ENCODE peak calls at places on chromosomes 11 and 22, in four cellular contexts. One of them, this sample, is unnamed.

GRCh38 chr22:28395920-28396447 is 283.7 kb downstream of the TTC28 start:
- DNase-seq in RCC 7860: no peak
- DNase-seq in hippocampal formation: no peak
- DNase-seq in Right ventricle myocardium superior: no peak
- DNase-seq in this sample: no peak

GRCh38 chr11:78094250-78094649 is 14.6 kb upstream of the NDUFC2 start:
- DNase-seq in RCC 7860: no peak
- DNase-seq in Right ventricle myocardium superior: no peak
- DNase-seq in hippocampal formation: no peak
- DNase-seq in this sample: no peak

GRCh38 chr11:105910095-105910715 is 111.8 kb downstream of the MSANTD4 start:
- DNase-seq in RCC 7860: no peak
- DNase-seq in hippocampal formation: no peak
- DNase-seq in Right ventricle myocardium superior: no peak
- DNase-seq in this sample: no peak

GRCh38 chr11:70397983-70398833 is at the start of gene CTTN:
- DNase-seq in RCC 7860: peak
- DNase-seq in hippocampal formation: peak
- DNase-seq in Right ventricle myocardium superior: peak
- DNase-seq in this sample: peak

GRCh38 chr11:35131760-35132159 is 7.2 kb upstream of the CD44 start:
- DNase-seq in RCC 7860: no peak
- DNase-seq in hippocampal formation: no peak
- DNase-seq in Right ventricle myocardium superior: no peak
- DNase-seq in this sample: no peak

GRCh38 chr22:49534386-49534785 is 293.3 kb downstream of the BRD1 start:
- DNase-seq in Right ventricle myocardium superior: no peak
- DNase-seq in hippocampal formation: no peak
- DNase-seq in RCC 7860: no peak
- DNase-seq in this sample: no peak

GRCh38 chr11:96211433-96211832 is 131.6 kb downstream of the MAML2 start:
- DNase-seq in hippocampal formation: no peak
- DNase-seq in RCC 7860: no peak
- DNase-seq in Right ventricle myocardium superior: no peak
- DNase-seq in this sample: no peak

GRCh38 chr11:86177319-86177718 is 67.2 kb upstream of the EED start:
- DNase-seq in Right ventricle myocardium superior: no peak
- DNase-seq in RCC 7860: no peak
- DNase-seq in hippocampal formation: no peak
- DNase-seq in this sample: no peak

GRCh38 chr11:45145421-45146071 is 893 bp upstream of the PRDM11 start:
- DNase-seq in RCC 7860: no peak
- DNase-seq in Right ventricle myocardium superior: peak
- DNase-seq in hippocampal formation: no peak
- DNase-seq in this sample: no peak

GRCh38 chr22:20312396-20313191 is 7.3 kb downstream of the DGCR6L start:
- DNase-seq in Right ventricle myocardium superior: peak
- DNase-seq in RCC 7860: no peak
- DNase-seq in hippocampal formation: no peak
- DNase-seq in this sample: peak

GRCh38 chr11:16881074-16881709 is 133.0 kb downstream of the PLEKHA7 start:
- DNase-seq in Right ventricle myocardium superior: peak
- DNase-seq in hippocampal formation: no peak
- DNase-seq in RCC 7860: peak
- DNase-seq in this sample: peak

GRCh38 chr22:45426387-45426786 is 12.9 kb downstream of the RIBC2 start:
- DNase-seq in Right ventricle myocardium superior: no peak
- DNase-seq in RCC 7860: no peak
- DNase-seq in hippocampal formation: no peak
- DNase-seq in this sample: no peak

GRCh38 chr11:103959279-103959930 is 77.0 kb upstream of the DDI1 start:
- DNase-seq in RCC 7860: no peak
- DNase-seq in hippocampal formation: no peak
- DNase-seq in Right ventricle myocardium superior: no peak
- DNase-seq in this sample: no peak

GRCh38 chr11:27497284-27497866 is 9.2 kb downstream of the LIN7C start:
- DNase-seq in Right ventricle myocardium superior: no peak
- DNase-seq in RCC 7860: peak
- DNase-seq in hippocampal formation: peak
- DNase-seq in this sample: no peak

GRCh38 chr11:79482800-79483199 is 42.0 kb upstream of the TENM4 start:
- DNase-seq in RCC 7860: no peak
- DNase-seq in hippocampal formation: peak
- DNase-seq in Right ventricle myocardium superior: no peak
- DNase-seq in this sample: no peak

GRCh38 chr11:113373306-113373705 is 14.3 kb upstream of the ANKK1 start:
- DNase-seq in RCC 7860: no peak
- DNase-seq in Right ventricle myocardium superior: no peak
- DNase-seq in hippocampal formation: no peak
- DNase-seq in this sample: no peak

GRCh38 chr22:48929276-48929790 is 898.3 kb downstream of the BRD1 start:
- DNase-seq in hippocampal formation: no peak
- DNase-seq in Right ventricle myocardium superior: no peak
- DNase-seq in RCC 7860: no peak
- DNase-seq in this sample: no peak

GRCh38 chr22:37161442-37161841 is 11.7 kb upstream of the IL2RB start:
- DNase-seq in RCC 7860: no peak
- DNase-seq in Right ventricle myocardium superior: no peak
- DNase-seq in hippocampal formation: no peak
- DNase-seq in this sample: no peak

GRCh38 chr11:19345848-19346681 is 105.3 kb upstream of the E2F8 start:
- DNase-seq in RCC 7860: no peak
- DNase-seq in Right ventricle myocardium superior: peak
- DNase-seq in hippocampal formation: peak
- DNase-seq in this sample: no peak

GRCh38 chr11:47249378-47249715 is 733 bp upstream of the ACP2 start:
- DNase-seq in hippocampal formation: no peak
- DNase-seq in Right ventricle myocardium superior: no peak
- DNase-seq in RCC 7860: no peak
- DNase-seq in this sample: no peak

GRCh38 chr11:130002352-130002845 is at the start of gene PRDM10:
- DNase-seq in hippocampal formation: peak
- DNase-seq in Right ventricle myocardium superior: peak
- DNase-seq in RCC 7860: peak
- DNase-seq in this sample: peak